ENCODE peak calls at places on chromosomes 5 and 9, in six cellular contexts. F is foreskin fibroblast, P is lung, R is AG04450, Y is AG08395, L is HTR-8/SVneo. Q is an unnamed sample.
A peak's percentile ranks its signal among the peaks of the same experiment; 100 is the strongest.

GRCh38 chr9:126398403-126399058 is 71.9 kb downstream of the MVB12B start:
- DNase-seq in F (peak; percentile 43), P (peak; percentile 86), R (peak; percentile 10), Y (peak; percentile 83), L (peak; percentile 62), Q (peak; percentile 49)

GRCh38 chr5:149838881-149839739 is 105.5 kb downstream of the PDE6A start:
- DNase-seq in F (peak; percentile 69), P (no peak), R (no peak), Y (peak; percentile 31), L (no peak), Q (no peak)

GRCh38 chr9:77474903-77475302 is 173.2 kb downstream of the GNA14 start:
- DNase-seq in F (no peak), P (no peak), R (no peak), Y (no peak), L (no peak), Q (no peak)

GRCh38 chr9:96720435-96720834 is 57.5 kb downstream of the ZNF510 start:
- DNase-seq in F (no peak), P (no peak), R (no peak), Y (no peak), L (no peak), Q (no peak)

GRCh38 chr9:137579259-137579604 is 507 bp upstream of the DPH7 start:
- DNase-seq in F (no peak), P (no peak), R (no peak), Y (peak; percentile 19), L (no peak), Q (no peak)

GRCh38 chr5:146248536-146248935 is 45.1 kb downstream of the RBM27 start:
- DNase-seq in F (no peak), P (no peak), R (no peak), Y (no peak), L (no peak), Q (no peak)

GRCh38 chr5:19880859-19881436 is 107.1 kb downstream of the CDH18 start:
- DNase-seq in F (no peak), P (no peak), R (no peak), Y (no peak), L (no peak), Q (no peak)

GRCh38 chr9:68552700-68553099 is 12.0 kb upstream of the TMEM252 start:
- DNase-seq in F (peak; percentile 0), P (no peak), R (peak; percentile 68), Y (no peak), L (no peak), Q (no peak)

GRCh38 chr9:111527347-111527746 is 2.4 kb downstream of the ZNF483 start:
- DNase-seq in F (no peak), P (no peak), R (no peak), Y (peak; percentile 15), L (no peak), Q (no peak)

GRCh38 chr5:115054387-115054951 is 115.2 kb downstream of the TRIM36 start:
- DNase-seq in F (no peak), P (no peak), R (no peak), Y (no peak), L (no peak), Q (no peak)

GRCh38 chr9:21965401-21965951 is 28.7 kb downstream of the CDKN2A start:
- DNase-seq in F (peak; percentile 79), P (peak; percentile 40), R (peak; percentile 37), Y (peak; percentile 83), L (no peak), Q (peak; percentile 72)

GRCh38 chr9:23826120-23826629 is at the start of gene ELAVL2:
- DNase-seq in F (peak; percentile 66), P (peak; percentile 82), R (peak; percentile 79), Y (peak; percentile 90), L (peak; percentile 38), Q (peak; percentile 95)

GRCh38 chr5:137708796-137709559 is 26.9 kb downstream of the KLHL3 start:
- DNase-seq in F (no peak), P (no peak), R (no peak), Y (no peak), L (no peak), Q (no peak)

GRCh38 chr5:168750926-168751325 is 171.8 kb upstream of the PANK3 start:
- DNase-seq in F (no peak), P (no peak), R (no peak), Y (no peak), L (no peak), Q (no peak)

GRCh38 chr9:137441935-137442321 is 771 bp upstream of the ENTPD8 start:
- DNase-seq in F (no peak), P (no peak), R (no peak), Y (no peak), L (no peak), Q (no peak)

GRCh38 chr5:31561936-31562335 is 29.8 kb downstream of the C5orf22 start:
- DNase-seq in F (peak; percentile 33), P (no peak), R (no peak), Y (peak; percentile 26), L (no peak), Q (no peak)

GRCh38 chr5:132677682-132678400 is 4.1 kb downstream of the IL4 start:
- DNase-seq in F (no peak), P (no peak), R (no peak), Y (no peak), L (no peak), Q (no peak)

GRCh38 chr5:35651002-35651756 is 33.5 kb downstream of the SPEF2 start:
- DNase-seq in F (peak; percentile 39), P (no peak), R (peak; percentile 21), Y (peak; percentile 60), L (peak; percentile 72), Q (peak; percentile 28)

GRCh38 chr5:175195698-175196656 is 248.0 kb downstream of the DRD1 start:
- DNase-seq in F (no peak), P (no peak), R (no peak), Y (peak; percentile 15), L (peak; percentile 18), Q (no peak)

GRCh38 chr9:133050142-133050541 is 11.6 kb upstream of the CEL start:
- DNase-seq in F (peak; percentile 39), P (no peak), R (no peak), Y (no peak), L (no peak), Q (no peak)

GRCh38 chr9:18261143-18261542 is 212.8 kb upstream of the ADAMTSL1 start:
- DNase-seq in F (no peak), P (no peak), R (no peak), Y (no peak), L (no peak), Q (no peak)

GRCh38 chr9:137276757-137277328 is 683 bp upstream of the TOR4A start:
- DNase-seq in F (peak; percentile 66), P (peak; percentile 84), R (no peak), Y (peak; percentile 35), L (no peak), Q (peak; percentile 83)

GRCh38 chr9:99169982-99170761 is 51.6 kb downstream of the ALG2 start:
- DNase-seq in F (no peak), P (no peak), R (no peak), Y (no peak), L (no peak), Q (no peak)

GRCh38 chr5:56012281-56012963 is 17.7 kb upstream of the IL6ST start:
- DNase-seq in F (peak; percentile 72), P (no peak), R (no peak), Y (peak; percentile 13), L (no peak), Q (peak; percentile 25)

GRCh38 chr5:68845121-68845520 is 248.7 kb upstream of the SLC30A5 start:
- DNase-seq in F (peak; percentile 14), P (no peak), R (no peak), Y (peak; percentile 24), L (no peak), Q (no peak)

GRCh38 chr5:173304591-173304988 is 23.6 kb downstream of the STC2 start:
- DNase-seq in F (no peak), P (no peak), R (no peak), Y (no peak), L (no peak), Q (no peak)

GRCh38 chr9:72882117-72882775 is 70.6 kb downstream of the ALDH1A1 start:
- DNase-seq in F (peak; percentile 15), P (no peak), R (no peak), Y (peak; percentile 35), L (no peak), Q (peak; percentile 31)

GRCh38 chr5:151406322-151406947 is 41.0 kb upstream of the SLC36A1 start:
- DNase-seq in F (peak; percentile 6), P (no peak), R (no peak), Y (peak; percentile 22), L (peak; percentile 25), Q (no peak)

GRCh38 chr9:88580961-88581360 is 46.0 kb downstream of the NXNL2 start:
- DNase-seq in F (no peak), P (no peak), R (no peak), Y (no peak), L (no peak), Q (no peak)

GRCh38 chr5:132215329-132215728 is 12.3 kb downstream of the P4HA2 start:
- DNase-seq in F (peak; percentile 98), P (peak; percentile 81), R (peak; percentile 88), Y (peak; percentile 98), L (peak; percentile 89), Q (peak; percentile 91)

GRCh38 chr5:10360686-10361085 is 7.2 kb downstream of the MARCHF6 start:
- DNase-seq in F (no peak), P (no peak), R (no peak), Y (no peak), L (no peak), Q (no peak)

GRCh38 chr5:135239461-135240282 is 159.4 kb downstream of the MACROH2A1 start:
- DNase-seq in F (no peak), P (no peak), R (peak; percentile 81), Y (no peak), L (no peak), Q (no peak)

GRCh38 chr5:52674815-52675545 is 112.7 kb upstream of the ITGA1 start:
- DNase-seq in F (peak; percentile 73), P (no peak), R (peak; percentile 18), Y (peak; percentile 59), L (peak; percentile 73), Q (no peak)